ENCODE peak calls at places on chromosomes 12 and 14, in four cellular contexts. One of them, this sample, is unnamed.

GRCh38 chr12:89655851-89656250 is 52.8 kb downstream of the ATP2B1 start:
- DNase-seq in endothelial cell: no peak
- DNase-seq in activated T-helper 1 cell treated with anti-CD3 and anti-CD28 coated beads, Interleukin-12 subunit alpha, Interleukin-12 subunit beta, Interleukin-2, Interleukin-4 antibody, amounts not matched to agents 30 ng/mL and 10 ng/mL and 1 ng/mL, durations not matched to agents 14 hours and 24 hours and 36 hours: no peak
- DNase-seq in skeletal muscle cell: no peak
- DNase-seq in this sample: no peak

GRCh38 chr12:116459501-116459900 is 99.7 kb upstream of the MAP1LC3B2 start:
- DNase-seq in skeletal muscle cell: no peak
- DNase-seq in activated T-helper 1 cell treated with anti-CD3 and anti-CD28 coated beads, Interleukin-12 subunit alpha, Interleukin-12 subunit beta, Interleukin-2, Interleukin-4 antibody, amounts not matched to agents 30 ng/mL and 10 ng/mL and 1 ng/mL, durations not matched to agents 14 hours and 24 hours and 36 hours: no peak
- DNase-seq in endothelial cell: no peak
- DNase-seq in this sample: no peak

GRCh38 chr14:73943083-73943482 is 6.8 kb downstream of the FAM161B start:
- DNase-seq in skeletal muscle cell: peak; percentile 58
- DNase-seq in endothelial cell: no peak
- DNase-seq in activated T-helper 1 cell treated with anti-CD3 and anti-CD28 coated beads, Interleukin-12 subunit alpha, Interleukin-12 subunit beta, Interleukin-2, Interleukin-4 antibody, amounts not matched to agents 30 ng/mL and 10 ng/mL and 1 ng/mL, durations not matched to agents 14 hours and 24 hours and 36 hours: no peak
- DNase-seq in this sample: peak; percentile 60

GRCh38 chr14:87411370-87411769 is 581.6 kb downstream of the GALC start:
- DNase-seq in endothelial cell: no peak
- DNase-seq in activated T-helper 1 cell treated with anti-CD3 and anti-CD28 coated beads, Interleukin-12 subunit alpha, Interleukin-12 subunit beta, Interleukin-2, Interleukin-4 antibody, amounts not matched to agents 30 ng/mL and 10 ng/mL and 1 ng/mL, durations not matched to agents 14 hours and 24 hours and 36 hours: no peak
- DNase-seq in skeletal muscle cell: no peak
- DNase-seq in this sample: no peak

GRCh38 chr12:53862206-53862605 is 76.4 kb upstream of the HOXC13 start:
- DNase-seq in activated T-helper 1 cell treated with anti-CD3 and anti-CD28 coated beads, Interleukin-12 subunit alpha, Interleukin-12 subunit beta, Interleukin-2, Interleukin-4 antibody, amounts not matched to agents 30 ng/mL and 10 ng/mL and 1 ng/mL, durations not matched to agents 14 hours and 24 hours and 36 hours: no peak
- DNase-seq in skeletal muscle cell: no peak
- DNase-seq in endothelial cell: no peak
- DNase-seq in this sample: no peak

GRCh38 chr14:103625361-103626095 is 3.5 kb upstream of the KLC1 start:
- DNase-seq in endothelial cell: no peak
- DNase-seq in activated T-helper 1 cell treated with anti-CD3 and anti-CD28 coated beads, Interleukin-12 subunit alpha, Interleukin-12 subunit beta, Interleukin-2, Interleukin-4 antibody, amounts not matched to agents 30 ng/mL and 10 ng/mL and 1 ng/mL, durations not matched to agents 14 hours and 24 hours and 36 hours: no peak
- DNase-seq in skeletal muscle cell: no peak
- DNase-seq in this sample: no peak

GRCh38 chr12:52508211-52508610 is 12.0 kb downstream of the KRT5 start:
- DNase-seq in endothelial cell: no peak
- DNase-seq in skeletal muscle cell: no peak
- DNase-seq in activated T-helper 1 cell treated with anti-CD3 and anti-CD28 coated beads, Interleukin-12 subunit alpha, Interleukin-12 subunit beta, Interleukin-2, Interleukin-4 antibody, amounts not matched to agents 30 ng/mL and 10 ng/mL and 1 ng/mL, durations not matched to agents 14 hours and 24 hours and 36 hours: no peak
- DNase-seq in this sample: no peak

GRCh38 chr12:54936736-54937135 is 47.8 kb downstream of the TESPA1 start:
- DNase-seq in endothelial cell: no peak
- DNase-seq in activated T-helper 1 cell treated with anti-CD3 and anti-CD28 coated beads, Interleukin-12 subunit alpha, Interleukin-12 subunit beta, Interleukin-2, Interleukin-4 antibody, amounts not matched to agents 30 ng/mL and 10 ng/mL and 1 ng/mL, durations not matched to agents 14 hours and 24 hours and 36 hours: no peak
- DNase-seq in skeletal muscle cell: no peak
- DNase-seq in this sample: no peak

GRCh38 chr12:47032644-47033043 is 46.8 kb upstream of the PCED1B start:
- DNase-seq in activated T-helper 1 cell treated with anti-CD3 and anti-CD28 coated beads, Interleukin-12 subunit alpha, Interleukin-12 subunit beta, Interleukin-2, Interleukin-4 antibody, amounts not matched to agents 30 ng/mL and 10 ng/mL and 1 ng/mL, durations not matched to agents 14 hours and 24 hours and 36 hours: no peak
- DNase-seq in skeletal muscle cell: no peak
- DNase-seq in endothelial cell: no peak
- DNase-seq in this sample: peak; percentile 44

GRCh38 chr12:95674088-95674595 is 116.4 kb downstream of the NTN4 start:
- DNase-seq in activated T-helper 1 cell treated with anti-CD3 and anti-CD28 coated beads, Interleukin-12 subunit alpha, Interleukin-12 subunit beta, Interleukin-2, Interleukin-4 antibody, amounts not matched to agents 30 ng/mL and 10 ng/mL and 1 ng/mL, durations not matched to agents 14 hours and 24 hours and 36 hours: no peak
- DNase-seq in skeletal muscle cell: no peak
- DNase-seq in endothelial cell: no peak
- DNase-seq in this sample: no peak

GRCh38 chr12:52207895-52208294 is 16.1 kb upstream of the KRT80 start:
- DNase-seq in activated T-helper 1 cell treated with anti-CD3 and anti-CD28 coated beads, Interleukin-12 subunit alpha, Interleukin-12 subunit beta, Interleukin-2, Interleukin-4 antibody, amounts not matched to agents 30 ng/mL and 10 ng/mL and 1 ng/mL, durations not matched to agents 14 hours and 24 hours and 36 hours: no peak
- DNase-seq in skeletal muscle cell: peak; percentile 78
- DNase-seq in endothelial cell: no peak
- DNase-seq in this sample: no peak

GRCh38 chr12:53456654-53457366 is 4.9 kb downstream of the PCBP2 start:
- DNase-seq in endothelial cell: no peak
- DNase-seq in skeletal muscle cell: no peak
- DNase-seq in activated T-helper 1 cell treated with anti-CD3 and anti-CD28 coated beads, Interleukin-12 subunit alpha, Interleukin-12 subunit beta, Interleukin-2, Interleukin-4 antibody, amounts not matched to agents 30 ng/mL and 10 ng/mL and 1 ng/mL, durations not matched to agents 14 hours and 24 hours and 36 hours: no peak
- DNase-seq in this sample: no peak

GRCh38 chr12:72448089-72448488 is 175.9 kb downstream of the TRHDE start:
- DNase-seq in skeletal muscle cell: peak; percentile 8
- DNase-seq in activated T-helper 1 cell treated with anti-CD3 and anti-CD28 coated beads, Interleukin-12 subunit alpha, Interleukin-12 subunit beta, Interleukin-2, Interleukin-4 antibody, amounts not matched to agents 30 ng/mL and 10 ng/mL and 1 ng/mL, durations not matched to agents 14 hours and 24 hours and 36 hours: no peak
- DNase-seq in endothelial cell: no peak
- DNase-seq in this sample: no peak

GRCh38 chr12:121441555-121441954 is 41.6 kb downstream of the RNF34 start:
- DNase-seq in endothelial cell: no peak
- DNase-seq in activated T-helper 1 cell treated with anti-CD3 and anti-CD28 coated beads, Interleukin-12 subunit alpha, Interleukin-12 subunit beta, Interleukin-2, Interleukin-4 antibody, amounts not matched to agents 30 ng/mL and 10 ng/mL and 1 ng/mL, durations not matched to agents 14 hours and 24 hours and 36 hours: no peak
- DNase-seq in skeletal muscle cell: no peak
- DNase-seq in this sample: no peak

GRCh38 chr14:96271421-96271762 is 15.4 kb downstream of the BDKRB1 start:
- DNase-seq in endothelial cell: no peak
- DNase-seq in activated T-helper 1 cell treated with anti-CD3 and anti-CD28 coated beads, Interleukin-12 subunit alpha, Interleukin-12 subunit beta, Interleukin-2, Interleukin-4 antibody, amounts not matched to agents 30 ng/mL and 10 ng/mL and 1 ng/mL, durations not matched to agents 14 hours and 24 hours and 36 hours: no peak
- DNase-seq in skeletal muscle cell: no peak
- DNase-seq in this sample: no peak

GRCh38 chr14:101233016-101233355 is 328.3 kb upstream of the DIO3 start:
- DNase-seq in activated T-helper 1 cell treated with anti-CD3 and anti-CD28 coated beads, Interleukin-12 subunit alpha, Interleukin-12 subunit beta, Interleukin-2, Interleukin-4 antibody, amounts not matched to agents 30 ng/mL and 10 ng/mL and 1 ng/mL, durations not matched to agents 14 hours and 24 hours and 36 hours: no peak
- DNase-seq in endothelial cell: no peak
- DNase-seq in skeletal muscle cell: no peak
- DNase-seq in this sample: no peak

GRCh38 chr14:75832621-75833297 is 149.0 kb downstream of the TGFB3 start:
- DNase-seq in skeletal muscle cell: peak; percentile 66
- DNase-seq in endothelial cell: no peak
- DNase-seq in activated T-helper 1 cell treated with anti-CD3 and anti-CD28 coated beads, Interleukin-12 subunit alpha, Interleukin-12 subunit beta, Interleukin-2, Interleukin-4 antibody, amounts not matched to agents 30 ng/mL and 10 ng/mL and 1 ng/mL, durations not matched to agents 14 hours and 24 hours and 36 hours: no peak
- DNase-seq in this sample: peak; percentile 52

GRCh38 chr14:62691613-62692489 is 353.4 kb downstream of the KCNH5 start:
- DNase-seq in skeletal muscle cell: peak; percentile 45
- DNase-seq in activated T-helper 1 cell treated with anti-CD3 and anti-CD28 coated beads, Interleukin-12 subunit alpha, Interleukin-12 subunit beta, Interleukin-2, Interleukin-4 antibody, amounts not matched to agents 30 ng/mL and 10 ng/mL and 1 ng/mL, durations not matched to agents 14 hours and 24 hours and 36 hours: no peak
- DNase-seq in endothelial cell: no peak
- DNase-seq in this sample: peak; percentile 25

GRCh38 chr12:95648990-95649791 is 97.9 kb upstream of the USP44 start:
- DNase-seq in activated T-helper 1 cell treated with anti-CD3 and anti-CD28 coated beads, Interleukin-12 subunit alpha, Interleukin-12 subunit beta, Interleukin-2, Interleukin-4 antibody, amounts not matched to agents 30 ng/mL and 10 ng/mL and 1 ng/mL, durations not matched to agents 14 hours and 24 hours and 36 hours: no peak
- DNase-seq in skeletal muscle cell: peak; percentile 80
- DNase-seq in endothelial cell: no peak
- DNase-seq in this sample: peak; percentile 93

This sample was measured in AG09309.